ENCODE peak calls at places on chromosomes 12 and 14, in four cellular contexts. T, P, O and R are unnamed samples.

GRCh38 chr12:122523280-122523679 is 3.5 kb downstream of the RSRC2 start:
- DNase-seq in T (no peak), P (no peak), O (no peak), R (no peak)

GRCh38 chr12:86445361-86445760 is 189.2 kb upstream of the MGAT4C start:
- DNase-seq in T (no peak), P (no peak), O (no peak), R (no peak)

GRCh38 chr12:92020983-92021664 is 124.5 kb downstream of the BTG1 start:
- DNase-seq in T (no peak), P (no peak), O (no peak), R (no peak)

GRCh38 chr12:29155079-29155478 is 6.0 kb downstream of the FAR2 start:
- DNase-seq in T (no peak), P (no peak), O (no peak), R (no peak)

GRCh38 chr14:45641541-45641940 is 388.5 kb upstream of the MIS18BP1 start:
- DNase-seq in T (no peak), P (no peak), O (no peak), R (no peak)

GRCh38 chr12:59904874-59905521 is 309.2 kb downstream of the SLC16A7 start:
- DNase-seq in T (no peak), P (no peak), O (no peak), R (no peak)

GRCh38 chr12:12267801-12268200 is 957 bp upstream of the LRP6 start:
- DNase-seq in T (peak; percentile 12), P (no peak), O (no peak), R (no peak)

GRCh38 chr12:26867084-26867483 is 34.1 kb upstream of the ITPR2 start:
- DNase-seq in T (no peak), P (no peak), O (no peak), R (no peak)

GRCh38 chr14:67571991-67572323 is 28.1 kb downstream of the PIGH start:
- DNase-seq in T (peak; percentile 13), P (no peak), O (no peak), R (no peak)

GRCh38 chr12:121781751-121782615 is 11.5 kb downstream of the RHOF start:
- DNase-seq in T (no peak), P (no peak), O (no peak), R (no peak)

GRCh38 chr12:121096199-121096798 is 36.4 kb upstream of the P2RX7 start:
- DNase-seq in T (no peak), P (no peak), O (no peak), R (no peak)

DNA sequence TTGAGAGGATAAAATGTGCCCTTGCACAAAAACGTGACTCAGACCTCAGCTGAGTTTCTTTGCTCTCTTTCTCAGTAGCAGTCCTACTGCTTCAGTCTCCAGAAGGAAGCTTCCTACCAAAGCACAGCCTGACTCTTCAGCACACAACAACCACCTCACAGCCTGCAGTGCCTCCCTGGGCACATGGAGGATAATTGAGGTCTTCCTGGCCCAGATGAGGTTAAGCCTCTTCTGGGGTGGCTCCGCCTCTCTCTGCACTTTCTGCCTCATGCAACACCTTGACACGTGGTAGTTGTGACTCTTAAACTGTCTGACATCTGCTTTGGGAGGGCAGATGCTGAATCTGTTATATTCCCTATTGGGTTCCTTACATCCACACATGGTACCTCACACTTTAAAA is 33.8 kb downstream of the GIT2 start:
- DNase-seq in T (no peak), P (no peak), O (no peak), R (no peak)
- H3K36me3 ChIP-seq in T (peaks cover 8% of the 10 kb centered on the region), P (peaks cover 14% of the 10 kb centered on the region), O (peaks cover 56% of the 10 kb centered on the region), R (no peaks in the 10 kb centered on the region)

GRCh38 chr12:40689576-40689975 is 2.7 kb upstream of the CNTN1 start:
- DNase-seq in T (no peak), P (no peak), O (no peak), R (no peak)

GRCh38 chr12:40693503-40693863 is 1.2 kb downstream of the CNTN1 start:
- DNase-seq in T (no peak), P (no peak), O (no peak), R (no peak)

GRCh38 chr12:40692617-40693502 is 621 bp downstream of the CNTN1 start:
- DNase-seq in T (no peak), P (no peak), O (no peak), R (no peak)

GRCh38 chr12:40688085-40688725 is 4.0 kb upstream of the CNTN1 start:
- DNase-seq in T (no peak), P (no peak), O (no peak), R (no peak)

GRCh38 chr12:40691913-40692616 is at the start of gene CNTN1:
- DNase-seq in T (peak; percentile 1), P (no peak), O (no peak), R (peak; percentile 90)
- H3K4me3 ChIP-seq in T (no peak within 1 kb of the TSS), P (peak within 1 kb of the TSS; percentile 58), O (no peak within 1 kb of the TSS), R (peak within 1 kb of the TSS; percentile 68)

DNA sequence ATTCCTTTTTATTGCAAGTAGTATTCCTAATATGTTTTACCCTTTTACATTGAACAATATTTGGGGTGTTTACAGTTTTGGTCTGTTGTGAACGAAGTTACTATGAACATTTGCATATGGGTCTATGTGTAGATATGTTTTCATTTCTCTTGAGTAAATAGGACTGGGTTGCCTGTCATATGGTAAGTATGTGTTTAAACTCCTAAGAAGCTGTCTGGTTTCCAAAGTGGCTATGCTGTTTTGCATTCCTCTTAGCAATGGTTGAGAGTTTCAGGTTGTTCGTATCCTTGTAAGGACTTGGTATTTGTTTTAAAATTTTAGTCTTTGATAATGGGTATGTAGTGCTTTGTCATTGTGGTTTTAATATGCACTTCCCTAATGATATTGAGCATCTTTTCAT is 6.3 kb downstream of the METAP2 start:
- DNase-seq in T (no peak), P (no peak), O (no peak), R (no peak)
- H3K36me3 ChIP-seq in T (peaks cover 3% of the 10 kb centered on the region), P (peaks cover 11% of the 10 kb centered on the region), O (peaks cover 22% of the 10 kb centered on the region), R (peaks cover 34% of the 10 kb centered on the region)

DNA sequence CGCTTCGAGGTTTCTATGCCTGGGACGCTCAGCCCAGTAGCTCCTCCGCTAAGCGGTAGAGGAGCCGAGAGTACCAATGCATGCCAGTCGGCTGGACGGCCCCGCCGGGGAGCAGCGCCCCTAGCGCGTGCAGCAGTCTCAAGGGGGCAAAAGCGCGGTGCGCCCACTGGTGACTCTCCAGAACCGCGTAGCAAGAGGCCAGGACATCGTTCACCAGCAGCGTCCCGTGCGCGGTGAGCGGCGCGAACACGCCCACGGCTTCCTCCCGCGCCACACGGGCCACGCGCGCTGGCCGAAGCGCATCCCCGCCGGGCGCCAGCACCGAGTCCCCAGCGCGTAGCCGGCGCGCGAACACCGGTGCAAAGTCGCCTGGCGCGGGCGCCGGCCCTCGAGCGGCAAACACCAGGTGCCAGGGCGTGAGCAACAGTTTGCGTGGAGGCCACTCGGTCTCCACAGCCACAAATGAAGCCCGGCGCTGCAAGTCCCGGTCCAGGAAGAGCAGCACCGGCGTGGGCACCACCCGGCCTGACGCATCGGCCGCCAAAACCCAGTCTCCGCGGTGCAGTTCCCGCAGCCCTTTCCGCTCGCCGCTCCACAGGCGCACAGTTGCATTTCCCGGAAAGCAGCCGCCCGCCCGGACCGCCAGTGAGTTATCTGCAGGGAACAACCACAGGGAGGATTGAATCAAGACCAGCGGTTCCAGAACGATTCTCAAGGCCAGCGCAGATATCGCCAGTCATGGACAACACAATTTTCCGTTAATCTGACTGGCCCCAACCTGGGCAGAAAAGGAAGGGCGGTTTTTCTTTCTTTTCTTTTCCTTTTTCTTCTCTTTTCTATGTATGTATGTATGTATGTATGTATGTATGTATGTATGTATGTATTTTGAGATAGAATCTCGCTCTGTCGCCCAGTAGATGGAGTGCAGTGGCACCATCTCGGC is 4.5 kb downstream of the DHH start:
- DNase-seq in T (no peak), P (no peak), O (no peak), R (no peak)
- H3K4me3 ChIP-seq in T (no peak overlapping the region), P (peak overlapping the region; percentile 37), O (peak overlapping the region; percentile 54), R (peak overlapping the region; percentile 49)

GRCh38 chr12:32454075-32454474 is 54.7 kb downstream of the FGD4 start:
- DNase-seq in T (peak; percentile 91), P (no peak), O (no peak), R (no peak)

GRCh38 chr12:32454866-32455265 is 55.5 kb downstream of the FGD4 start:
- DNase-seq in T (no peak), P (no peak), O (no peak), R (no peak)

GRCh38 chr12:32451816-32452215 is 52.5 kb downstream of the FGD4 start:
- DNase-seq in T (no peak), P (no peak), O (no peak), R (no peak)

GRCh38 chr12:32457251-32458025 is 58.1 kb downstream of the FGD4 start:
- DNase-seq in T (no peak), P (no peak), O (no peak), R (no peak)

DNA sequence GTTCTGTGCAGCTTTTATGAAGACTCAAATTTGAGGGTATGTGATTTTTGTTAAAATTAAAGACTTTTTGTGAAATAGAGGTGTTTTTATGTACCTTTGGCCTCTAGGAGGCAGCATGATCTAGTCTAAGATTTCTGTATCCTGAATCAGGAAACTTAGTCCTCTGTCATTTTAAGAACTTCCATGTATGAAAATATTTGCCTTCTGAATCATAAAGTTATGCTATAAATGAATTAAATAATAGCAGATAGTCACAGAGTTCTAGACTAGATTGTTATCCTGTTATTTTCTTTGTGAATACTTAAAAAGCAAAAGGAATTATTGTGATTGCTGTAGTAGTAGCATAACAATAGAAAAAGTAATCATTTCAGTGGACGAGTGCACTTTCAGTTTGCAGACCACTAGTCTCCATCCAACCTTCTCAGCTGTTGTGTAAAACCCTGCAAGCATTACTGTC is 56.3 kb downstream of the FGD4 start:
- DNase-seq in T (peak; percentile 70), P (no peak), O (no peak), R (no peak)
- H3K36me3 ChIP-seq in T (peaks cover 2% of the 10 kb centered on the region), P (no peaks in the 10 kb centered on the region), O (no peaks in the 10 kb centered on the region), R (no peaks in the 10 kb centered on the region)

DNA sequence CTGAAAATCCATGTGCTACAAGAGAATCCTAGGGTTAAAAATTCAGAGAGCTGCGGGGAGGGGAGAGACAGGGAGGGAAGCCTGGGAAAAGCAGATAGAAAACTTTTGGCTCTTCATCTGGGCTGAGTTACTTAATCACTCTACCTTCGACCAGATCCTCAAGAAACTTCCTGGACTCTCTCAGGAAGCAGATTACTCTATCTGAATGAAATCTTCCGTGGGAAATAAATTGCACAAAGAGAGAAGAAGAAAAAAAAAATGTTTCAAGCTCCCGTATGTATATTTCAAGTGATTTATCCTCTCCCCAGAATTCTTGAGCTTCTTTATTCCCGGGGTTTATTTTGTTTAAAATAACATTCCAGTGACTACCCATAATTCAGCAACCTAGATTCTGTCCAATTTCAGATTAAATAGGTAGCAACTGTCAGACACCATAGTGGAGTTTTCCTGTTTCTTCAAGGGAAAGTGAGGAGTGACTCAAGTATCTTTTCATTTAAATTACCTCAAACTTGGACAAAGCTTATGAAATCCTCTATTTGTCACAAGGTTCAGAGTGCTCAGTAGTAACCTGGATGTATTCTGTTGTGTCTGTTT is 163.7 kb downstream of the MYRFL start:
- DNase-seq in T (peak; percentile 56), P (no peak), O (no peak), R (no peak)
- H3K4me3 ChIP-seq in T (no peak overlapping the region), P (no peak overlapping the region), O (no peak overlapping the region), R (no peak overlapping the region)

DNA sequence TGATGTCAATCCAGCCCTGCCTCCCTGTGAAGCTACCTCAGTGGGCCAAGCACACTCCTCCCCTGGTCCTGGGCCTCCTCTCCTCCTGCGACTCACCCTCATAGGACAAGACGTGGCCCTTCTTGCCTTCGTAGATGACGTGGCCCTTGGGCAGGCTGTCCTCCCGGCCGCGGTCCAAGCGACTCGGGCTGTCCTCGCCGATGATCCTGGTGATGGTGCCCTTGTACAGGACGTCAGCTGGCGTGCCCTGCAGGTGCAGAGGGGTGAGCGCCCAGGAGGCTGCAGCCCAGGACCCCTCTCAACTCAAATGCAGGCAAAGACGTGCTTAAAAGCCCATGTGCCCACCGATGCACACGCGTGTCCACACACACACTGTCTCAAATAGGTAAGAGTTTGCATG is 55.6 kb downstream of the RFLNA start:
- DNase-seq in T (no peak), P (no peak), O (no peak), R (no peak)
- H3K36me3 ChIP-seq in T (peaks cover 17% of the 10 kb centered on the region), P (peaks cover 69% of the 10 kb centered on the region), O (peaks cover 39% of the 10 kb centered on the region), R (peaks cover 82% of the 10 kb centered on the region)